ENCODE peak calls at places on chromosomes 1 and 21, in seven cellular contexts. D is IMR-90, Z is H1, X is mesenchymal stem cell, G is neuronal stem cell, Y is mesendoderm, U is trophoblast cell. B is an unnamed sample.

GRCh38 chr1:44318097-44319088 is 36.7 kb downstream of the ERI3 start:
- DNase-seq in D (peak; percentile 23), Z (peak; percentile 54), X (peak; percentile 57), G (no peak), Y (peak; percentile 65), U (peak; percentile 78), B (peak; percentile 82)

GRCh38 chr1:21123287-21123961 is 53.3 kb downstream of the EIF4G3 start:
- DNase-seq in D (peak; percentile 11), Z (no peak), X (peak; percentile 40), G (no peak), Y (no peak), U (peak; percentile 21), B (no peak)

GRCh38 chr1:1624443-1625403 is 7.2 kb upstream of the MMP23B start:
- DNase-seq in D (no peak), Z (no peak), X (no peak), G (no peak), Y (peak; percentile 38), U (no peak), B (no peak)

GRCh38 chr1:167057297-167057688 is 32.9 kb downstream of the GPA33 start:
- DNase-seq in D (peak; percentile 9), Z (peak; percentile 33), X (no peak), G (peak; percentile 53), Y (peak; percentile 84), U (peak; percentile 65), B (peak; percentile 70)

GRCh38 chr1:24289937-24290595 is 29.1 kb upstream of the GRHL3 start:
- DNase-seq in D (peak; percentile 81), Z (no peak), X (peak; percentile 82), G (no peak), Y (no peak), U (no peak), B (no peak)

GRCh38 chr1:84750110-84750509 is 59.8 kb upstream of the SSX2IP start:
- DNase-seq in D (no peak), Z (no peak), X (no peak), G (no peak), Y (no peak), U (peak; percentile 18), B (no peak)

GRCh38 chr1:162854245-162854860 is 6.6 kb downstream of the CCDC190 start:
- DNase-seq in D (peak; percentile 82), Z (no peak), X (peak; percentile 74), G (no peak), Y (peak; percentile 76), U (peak; percentile 72), B (peak; percentile 45)

GRCh38 chr21:33993286-33994231 is 78.0 kb upstream of the ATP5PO start:
- DNase-seq in D (no peak), Z (no peak), X (no peak), G (no peak), Y (no peak), U (no peak), B (no peak)

GRCh38 chr21:16291296-16291695 is 561.5 kb downstream of the USP25 start:
- DNase-seq in D (no peak), Z (no peak), X (no peak), G (no peak), Y (no peak), U (no peak), B (no peak)

GRCh38 chr1:208534604-208534907 is 290.4 kb upstream of the PLXNA2 start:
- DNase-seq in D (no peak), Z (no peak), X (no peak), G (no peak), Y (no peak), U (no peak), B (no peak)

GRCh38 chr1:236083650-236084385 is 18.9 kb upstream of the NID1 start:
- DNase-seq in D (peak; percentile 53), Z (no peak), X (peak; percentile 83), G (no peak), Y (peak; percentile 61), U (no peak), B (no peak)

GRCh38 chr1:32686387-32686786 is 16.2 kb downstream of the SYNC start:
- DNase-seq in D (no peak), Z (no peak), X (no peak), G (no peak), Y (no peak), U (no peak), B (no peak)

GRCh38 chr1:83773059-83773458 is 225.9 kb downstream of the TTLL7 start:
- DNase-seq in D (no peak), Z (no peak), X (no peak), G (no peak), Y (no peak), U (no peak), B (no peak)

DNA sequence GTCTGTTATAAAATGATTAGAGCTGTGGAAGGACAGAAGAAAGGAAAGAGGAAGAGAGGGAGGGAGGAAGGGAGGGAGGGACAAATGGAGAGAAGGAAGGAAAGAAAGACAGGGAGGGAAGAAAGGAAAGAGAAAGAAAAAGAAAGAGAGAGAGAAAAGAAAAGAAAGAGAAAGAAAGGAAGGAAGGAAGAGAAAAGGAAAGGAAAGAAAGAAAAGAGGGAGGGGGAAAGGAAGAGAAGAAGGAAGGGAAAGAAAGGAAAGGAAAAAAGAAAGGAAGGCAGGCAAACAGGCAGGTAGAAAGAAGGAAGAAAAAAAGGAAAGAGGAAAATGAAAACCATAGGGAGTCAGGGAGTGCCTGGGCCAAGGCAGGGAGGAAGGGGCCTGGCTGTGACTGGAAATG is 14.5 kb upstream of the BACE2 start:
- DNase-seq in D (no peak), Z (no peak), X (no peak), G (no peak), Y (no peak), U (no peak), B (no peak)
- H3K27ac ChIP-seq in D (no peak overlapping the region), Z (no peak overlapping the region), X (no peak overlapping the region), G (no peak overlapping the region), Y (no peak overlapping the region), U (no peak overlapping the region), B (no peak overlapping the region)

GRCh38 chr1:216750031-216750627 is 26.9 kb upstream of the ESRRG start:
- DNase-seq in D (peak; percentile 69), Z (peak; percentile 27), X (peak; percentile 61), G (peak; percentile 46), Y (peak; percentile 79), U (peak; percentile 67), B (peak; percentile 48)
- H3K4me1 ChIP-seq in D (no peaks in the 10 kb centered on the region), Z (no peaks in the 10 kb centered on the region), X (no peaks in the 10 kb centered on the region), G (peaks cover 16% of the 10 kb centered on the region), Y (no peaks in the 10 kb centered on the region), U (no peaks in the 10 kb centered on the region), B (no peaks in the 10 kb centered on the region)

GRCh38 chr1:25880518-25880917 is 5.0 kb upstream of the PAQR7 start:
- DNase-seq in D (no peak), Z (no peak), X (no peak), G (no peak), Y (no peak), U (no peak), B (no peak)

GRCh38 chr1:25877155-25877554 is 1.6 kb upstream of the PAQR7 start:
- DNase-seq in D (no peak), Z (no peak), X (no peak), G (no peak), Y (no peak), U (no peak), B (no peak)

GRCh38 chr1:25878690-25879089 is 3.2 kb upstream of the PAQR7 start:
- DNase-seq in D (no peak), Z (no peak), X (no peak), G (no peak), Y (no peak), U (peak; percentile 86), B (no peak)

GRCh38 chr1:25879675-25880074 is 4.2 kb upstream of the PAQR7 start:
- DNase-seq in D (no peak), Z (no peak), X (no peak), G (no peak), Y (no peak), U (peak; percentile 77), B (no peak)

DNA sequence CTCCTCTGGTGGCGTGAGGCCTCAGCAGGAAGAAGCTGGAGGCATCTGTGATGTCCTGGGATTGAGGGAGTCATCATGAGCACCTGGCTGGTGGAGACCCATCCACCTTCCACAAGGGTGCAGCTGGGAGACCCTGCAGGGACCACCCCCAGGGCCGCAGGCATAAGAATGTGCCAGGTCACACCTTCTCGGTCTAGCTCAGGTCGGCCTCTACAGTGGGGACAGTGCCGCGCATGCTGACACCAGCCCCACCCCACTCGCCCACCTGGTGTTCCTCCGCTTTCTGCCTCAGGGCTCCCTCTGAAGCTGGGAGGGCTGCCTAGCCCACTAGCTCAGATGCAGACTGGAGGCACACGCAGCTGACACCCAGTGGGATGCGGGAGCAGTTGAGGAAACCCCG is 5.8 kb upstream of the PAQR7 start:
- DNase-seq in D (no peak), Z (no peak), X (no peak), G (no peak), Y (no peak), U (no peak), B (no peak)
- H4K8ac ChIP-seq in D (no peak overlapping the region), Z (no peak overlapping the region), X (no peak overlapping the region), G (no peak overlapping the region), Y (no peak overlapping the region), U (no peak overlapping the region), B (no peak overlapping the region)

GRCh38 chr1:9101510-9102146 is 27.3 kb downstream of the GPR157 start:
- DNase-seq in D (peak; percentile 68), Z (peak; percentile 17), X (peak; percentile 65), G (peak; percentile 18), Y (peak; percentile 81), U (peak; percentile 72), B (peak; percentile 78)
- H3K27ac ChIP-seq in D (no peak overlapping the region), Z (no peak overlapping the region), X (no peak overlapping the region), G (no peak overlapping the region), Y (no peak overlapping the region), U (no peak overlapping the region), B (no peak overlapping the region)

DNA sequence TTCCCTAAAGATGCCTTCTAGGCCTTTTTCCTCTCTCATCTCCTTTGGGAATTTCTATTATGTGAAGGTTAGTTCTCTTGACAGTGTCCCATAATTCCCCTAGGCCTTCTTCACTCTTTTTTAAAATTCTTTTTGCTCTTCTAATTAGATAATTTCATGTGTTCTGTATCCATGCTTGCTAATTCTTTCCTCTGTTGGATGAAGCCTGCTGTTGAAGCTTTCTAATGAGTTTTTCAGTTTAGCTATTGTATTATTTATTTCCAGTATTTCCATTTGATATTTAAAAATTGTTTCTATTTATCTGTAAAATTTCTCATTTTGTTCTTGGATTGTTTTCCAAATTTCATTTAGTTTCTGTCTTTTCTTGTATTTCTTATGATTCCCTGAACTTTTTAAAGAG is 28.5 kb upstream of the FAM163A start:
- DNase-seq in D (no peak), Z (no peak), X (no peak), G (no peak), Y (no peak), U (no peak), B (no peak)
- H3K4me1 ChIP-seq in D (no peaks in the 10 kb centered on the region), Z (no peaks in the 10 kb centered on the region), X (no peaks in the 10 kb centered on the region), G (no peaks in the 10 kb centered on the region), Y (no peaks in the 10 kb centered on the region), U (no peaks in the 10 kb centered on the region), B (no peaks in the 10 kb centered on the region)

GRCh38 chr21:42375141-42375905 is 9.0 kb upstream of the TFF1 start:
- DNase-seq in D (no peak), Z (no peak), X (no peak), G (no peak), Y (no peak), U (no peak), B (peak; percentile 40)
- H4K8ac ChIP-seq in D (no peak overlapping the region), Z (peak overlapping the region; percentile 53), X (no peak overlapping the region), G (peak overlapping the region; percentile 31), Y (no peak overlapping the region), U (no peak overlapping the region), B (no peak overlapping the region)

B was measured in H9.